ENCODE peak calls at places on chromosomes 13 and 19, in five cellular contexts. P, F, J, X and K are unnamed samples.

GRCh38 chr19:52297601-52298358 is 811 bp downstream of the ZNF480 start:
- DNase-seq in X (no peak), J (no peak), P (no peak), F (no peak), K (no peak)

GRCh38 chr13:40331802-40332201 is 334.6 kb downstream of the FOXO1 start:
- DNase-seq in P (no peak), J (no peak), F (no peak), X (no peak), K (no peak)

GRCh38 chr13:111474136-111475002 is 153.9 kb downstream of the TEX29 start:
- DNase-seq in P (no peak), X (no peak), J (peak; percentile 20), F (no peak), K (peak; percentile 2)

GRCh38 chr19:1363599-1363998 is 20.1 kb upstream of the NDUFS7 start:
- DNase-seq in J (no peak), F (no peak), P (no peak), X (no peak), K (no peak)

GRCh38 chr19:8366961-8367326 is 3.0 kb downstream of the ANGPTL4 start:
- DNase-seq in J (no peak), P (no peak), F (no peak), X (no peak), K (no peak)

GRCh38 chr13:71320452-71320851 is 546.6 kb downstream of the DACH1 start:
- DNase-seq in X (no peak), J (no peak), P (no peak), F (no peak), K (no peak)

GRCh38 chr19:14553939-14554243 is 18.0 kb downstream of the NDUFB7 start:
- DNase-seq in J (no peak), F (no peak), X (no peak), P (no peak), K (no peak)

GRCh38 chr13:108093616-108094015 is 121.7 kb downstream of the LIG4 start:
- DNase-seq in F (no peak), J (no peak), X (no peak), P (no peak), K (no peak)

GRCh38 chr13:99916366-99917103 is 55.0 kb downstream of the ZIC5 start:
- DNase-seq in X (no peak), F (no peak), J (no peak), P (no peak), K (peak; percentile 61)

GRCh38 chr19:47790398-47790814 is 11.9 kb downstream of the SELENOW start:
- DNase-seq in J (peak; percentile 96), F (peak; percentile 95), X (peak; percentile 73), P (peak; percentile 62), K (peak; percentile 32)

GRCh38 chr13:23509781-23510543 is 60.2 kb upstream of the TNFRSF19 start:
- DNase-seq in X (no peak), P (no peak), F (no peak), J (no peak), K (no peak)